ENCODE peak calls at places on chromosomes 3 and 15, in eight cellular contexts. A is right cardiac atrium, B is lower leg skin, U is fibroblast of the conjunctiva, Z is neuronal stem cell, L is GF-D8, W is cardiac muscle cell, K is HT1080. S is an unnamed sample.

GRCh38 chr3:182117131-182117530 is 405.4 kb downstream of the SOX2 start:
- DNase-seq in L (no peak), K (no peak), Z (no peak), W (no peak), B (no peak), A (no peak), U (no peak), S (no peak)

GRCh38 chr3:172717493-172718088 is 6.7 kb upstream of the NCEH1 start:
- DNase-seq in B (no peak), K (peak; percentile 62), W (no peak), L (no peak), A (no peak), U (no peak), Z (no peak), S (no peak)

GRCh38 chr3:44680921-44681455 is 31.5 kb upstream of the ZNF502 start:
- DNase-seq in Z (no peak), W (no peak), B (no peak), A (no peak), U (no peak), K (no peak), L (no peak), S (no peak)

GRCh38 chr3:9396301-9396631 is 1.1 kb upstream of the SETD5 start:
- DNase-seq in A (no peak), Z (no peak), B (no peak), L (peak; percentile 88), K (peak; percentile 98), U (peak; percentile 96), W (peak; percentile 93), S (peak; percentile 85)

GRCh38 chr3:30453364-30454039 is 152.9 kb upstream of the TGFBR2 start:
- DNase-seq in U (no peak), L (no peak), B (no peak), W (no peak), Z (no peak), A (no peak), K (no peak), S (no peak)

GRCh38 chr3:105868450-105868744 is 415 bp downstream of the CBLB start:
- DNase-seq in W (peak; percentile 78), B (peak; percentile 91), Z (peak; percentile 59), A (peak; percentile 86), L (no peak), U (no peak), K (peak; percentile 58), S (peak; percentile 45)

GRCh38 chr3:62557983-62558382 is 184.6 kb upstream of the FEZF2 start:
- DNase-seq in B (no peak), A (no peak), L (no peak), W (no peak), U (no peak), Z (no peak), K (no peak), S (no peak)

GRCh38 chr15:67685716-67686115 is 139.6 kb upstream of the SKOR1 start:
- DNase-seq in L (no peak), K (no peak), B (no peak), Z (no peak), U (no peak), A (no peak), W (no peak), S (no peak)

GRCh38 chr3:56773588-56774330 is 28.0 kb downstream of the ARHGEF3 start:
- DNase-seq in U (no peak), W (no peak), K (no peak), B (no peak), L (no peak), A (no peak), Z (no peak), S (no peak)

GRCh38 chr3:9135930-9136525 is 113.4 kb downstream of the SRGAP3 start:
- DNase-seq in U (no peak), B (no peak), Z (peak; percentile 64), W (peak; percentile 46), L (no peak), A (peak; percentile 55), K (no peak), S (no peak)

GRCh38 chr15:36601497-36601932 is 22.1 kb downstream of the CDIN1 start:
- DNase-seq in B (no peak), K (no peak), Z (no peak), A (no peak), L (no peak), U (no peak), W (peak; percentile 54), S (peak; percentile 45)

GRCh38 chr15:96268421-96269204 is 61.9 kb upstream of the NR2F2 start:
- DNase-seq in A (no peak), U (no peak), K (peak; percentile 21), B (no peak), L (no peak), Z (no peak), W (no peak), S (peak; percentile 24)

GRCh38 chr15:31276596-31277298 is 49.9 kb upstream of the KLF13 start:
- DNase-seq in W (no peak), L (no peak), A (no peak), Z (no peak), B (peak; percentile 64), K (no peak), U (no peak), S (no peak)

GRCh38 chr3:142459929-142460328 is 12.1 kb upstream of the XRN1 start:
- DNase-seq in U (no peak), B (no peak), K (no peak), Z (no peak), W (no peak), A (no peak), L (no peak), S (no peak)

GRCh38 chr3:33860355-33861047 is 62.1 kb downstream of the PDCD6IP start:
- DNase-seq in L (no peak), K (no peak), B (no peak), W (no peak), A (no peak), Z (no peak), U (no peak), S (no peak)

GRCh38 chr3:62758296-62759066 is 116.7 kb downstream of the CADPS start:
- DNase-seq in K (no peak), B (no peak), L (no peak), A (no peak), U (no peak), W (no peak), Z (no peak), S (no peak)

GRCh38 chr15:89129123-89129815 is 41.0 kb downstream of the ABHD2 start:
- DNase-seq in B (no peak), U (no peak), L (no peak), Z (no peak), A (peak; percentile 61), K (peak; percentile 41), W (peak; percentile 63), S (no peak)

GRCh38 chr15:59124261-59124660 is 19.3 kb downstream of the CCNB2 start:
- DNase-seq in U (no peak), A (no peak), L (no peak), Z (no peak), W (no peak), B (no peak), K (no peak), S (no peak)

GRCh38 chr3:14329116-14329830 is 73.1 kb upstream of the SLC6A6 start:
- DNase-seq in L (no peak), W (no peak), Z (peak; percentile 69), K (peak; percentile 74), B (no peak), U (no peak), A (no peak), S (no peak)

GRCh38 chr3:47394140-47394855 is 13.5 kb downstream of the PTPN23 start:
- DNase-seq in K (no peak), L (no peak), B (no peak), W (peak; percentile 54), Z (peak; percentile 35), A (no peak), U (no peak), S (no peak)

GRCh38 chr3:66012711-66013110 is 26.0 kb downstream of the MAGI1 start:
- DNase-seq in Z (no peak), L (no peak), W (no peak), U (no peak), A (no peak), B (no peak), K (no peak), S (no peak)

S was measured in NCI-H526 treated with DMSO at 0.1 percent for 48 hours.